ENCODE peak calls at places on chromosome 11, in four cellular contexts. U is neuronal stem cell, M is SJSA1, L is dorsolateral prefrontal cortex. I is an unnamed sample. For H3K27me3, the result is how much of the 10 kb centered on the place peaks cover.

GRCh38 chr11:66851698-66852465 is 5.0 kb upstream of the LRFN4 start:
- DNase-seq in M (no peak), L (no peak), U (no peak), I (no peak)

GRCh38 chr11:44565746-44566558 is 489 bp downstream of the CD82 start:
- DNase-seq in U (no peak), M (no peak), L (no peak), I (no peak)

GRCh38 chr11:126219547-126219946 is 8.0 kb downstream of the FAM118B start:
- DNase-seq in M (no peak), U (no peak), L (no peak), I (no peak)

GRCh38 chr11:66970808-66971442 is 4.2 kb upstream of the C11orf86 start:
- DNase-seq in L (no peak), U (no peak), M (peak), I (peak)

GRCh38 chr11:104705475-104706195 is 192.6 kb downstream of the CASP12 start:
- DNase-seq in L (no peak), U (no peak), M (no peak), I (no peak)

GRCh38 chr11:31939004-31939403 is 127.9 kb upstream of the PAX6 start:
- DNase-seq in L (no peak), U (no peak), M (no peak), I (no peak)

GRCh38 chr11:119367661-119368120 is 13.8 kb downstream of the USP2 start:
- DNase-seq in U (no peak), L (no peak), M (no peak), I (peak)

GRCh38 chr11:7577883-7578242 is 64.1 kb downstream of the PPFIBP2 start:
- DNase-seq in L (no peak), M (no peak), U (no peak), I (peak)

GRCh38 chr11:1494650-1495049 is 8.1 kb upstream of the MOB2 start:
- DNase-seq in L (no peak), U (no peak), M (no peak), I (no peak)

GRCh38 chr11:10605941-10606381 is 37.5 kb upstream of the LYVE1 start:
- DNase-seq in U (no peak), M (peak), L (no peak), I (peak)

GRCh38 chr11:64064374-64065140 is 28.8 kb downstream of the FLRT1 start:
- DNase-seq in U (no peak), M (no peak), L (peak), I (no peak)

GRCh38 chr11:82756765-82757650 is 23.3 kb upstream of the FAM181B start:
- DNase-seq in L (no peak), M (no peak), U (peak), I (no peak)

GRCh38 chr11:65425105-65425970 is 2.7 kb downstream of the NEAT1 start:
- DNase-seq in U (no peak), M (peak), L (peak), I (peak)

GRCh38 chr11:121091492-121092179 is 9.4 kb upstream of the TECTA start:
- DNase-seq in U (no peak), M (no peak), L (no peak), I (no peak)

DNA sequence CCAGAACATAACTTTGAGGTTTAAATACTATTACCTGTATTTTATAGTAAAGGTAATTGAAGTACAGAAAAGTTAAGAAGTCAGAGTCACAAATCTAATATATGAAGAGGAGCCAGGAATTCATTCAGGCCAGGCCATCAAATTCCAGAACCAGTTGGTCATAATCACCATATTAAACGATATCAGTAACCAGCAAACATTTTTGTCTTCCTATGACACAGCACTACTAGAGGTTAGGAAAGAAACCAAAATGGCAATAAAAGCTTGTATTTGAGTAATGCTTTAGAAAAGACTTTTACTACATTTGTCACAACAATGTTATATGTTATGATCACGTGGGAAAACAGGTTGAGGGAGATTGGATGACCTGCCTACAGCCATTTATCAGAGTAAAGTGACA is 62.2 kb downstream of the DKK3 start:
- DNase-seq in U (no peak), L (no peak), M (no peak), I (peak)
- H3K27me3 ChIP-seq in U (under half), L (under half), M (under half), I (under half)

GRCh38 chr11:134404485-134405341 is 7.3 kb downstream of the B3GAT1 start:
- DNase-seq in U (no peak), M (no peak), L (no peak), I (no peak)

GRCh38 chr11:134407321-134407828 is 4.7 kb downstream of the B3GAT1 start:
- DNase-seq in L (no peak), M (no peak), U (no peak), I (no peak)

GRCh38 chr11:134405841-134406240 is 6.2 kb downstream of the B3GAT1 start:
- DNase-seq in U (no peak), L (no peak), M (no peak), I (no peak)

GRCh38 chr11:134406264-134407185 is 5.5 kb downstream of the B3GAT1 start:
- DNase-seq in U (no peak), L (no peak), M (no peak), I (no peak)

GRCh38 chr11:134405436-134405835 is 6.6 kb downstream of the B3GAT1 start:
- DNase-seq in L (no peak), M (no peak), U (no peak), I (no peak)
- H3K27me3 ChIP-seq in L (under half), M (under half), U (under half), I (under half)

DNA sequence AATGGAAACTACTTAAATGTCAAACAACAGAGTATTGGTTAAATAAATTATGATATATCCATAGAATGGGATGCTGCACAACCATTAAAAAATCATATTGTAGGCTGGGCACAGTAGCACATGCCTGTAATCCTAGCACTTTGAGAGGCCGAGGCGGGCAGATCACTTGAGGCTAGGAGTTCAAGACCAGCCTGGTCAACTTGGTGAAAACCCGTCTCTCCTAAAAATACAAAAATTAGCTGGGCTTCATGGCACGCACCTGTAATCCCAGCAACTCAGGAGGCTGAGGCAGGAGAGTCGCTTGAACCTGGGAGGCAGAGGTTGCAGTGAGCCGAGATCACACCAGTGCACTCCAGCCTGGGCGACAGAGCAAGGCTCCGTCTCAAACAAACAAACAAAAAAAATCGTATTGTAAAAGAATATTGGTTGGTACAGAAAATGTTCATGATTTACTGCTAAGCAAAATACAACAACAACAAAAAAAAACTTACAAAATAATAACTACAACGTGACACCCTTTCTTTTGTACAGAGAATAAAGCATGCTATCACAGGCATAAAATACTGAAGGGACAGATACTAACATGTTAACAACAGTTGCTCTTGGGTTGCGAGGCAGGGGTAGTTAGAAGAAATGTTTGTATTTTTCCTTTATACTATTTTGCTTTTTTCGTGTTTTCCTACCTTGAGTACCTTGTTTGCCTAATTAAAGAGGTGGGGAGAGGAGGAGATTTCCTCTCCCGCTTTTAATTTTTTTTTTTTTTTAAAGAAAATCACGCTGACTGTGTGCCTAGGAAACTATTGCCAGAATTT is 21.3 kb upstream of the RRAS2 start:
- DNase-seq in M (no peak), U (no peak), L (no peak), I (no peak)
- H3K27me3 ChIP-seq in M (under half), U (under half), L (under half), I (under half)

GRCh38 chr11:61581931-61582330 is 1.1 kb upstream of the SYT7 start:
- DNase-seq in U (no peak), L (no peak), M (no peak), I (no peak)
- H3K27me3 ChIP-seq in U (under half), L (under half), M (half or more), I (under half)

GRCh38 chr11:62930157-62930556 is 9.0 kb upstream of the CHRM1 start:
- DNase-seq in U (no peak), L (no peak), M (no peak), I (no peak)
- H3K27me3 ChIP-seq in U (under half), L (under half), M (under half), I (half or more)